ENCODE peak calls at places on chromosome 12, in seven cellular contexts. Y, B, K, Q, J, R and O are unnamed samples.

GRCh38 chr12:48068457-48068856 is 37.4 kb downstream of the SENP1 start:
- DNase-seq in Y (no peak), B (no peak), K (no peak), Q (no peak), J (no peak), R (no peak), O (no peak)

GRCh38 chr12:100214518-100214917 is 13.9 kb downstream of the ACTR6 start:
- DNase-seq in Y (no peak), B (no peak), K (no peak), Q (no peak), J (no peak), R (no peak), O (no peak)

GRCh38 chr12:82593143-82593542 is 93.6 kb upstream of the TMTC2 start:
- DNase-seq in Y (no peak), B (no peak), K (no peak), Q (no peak), J (no peak), R (no peak), O (no peak)

GRCh38 chr12:54337280-54337842 is 12.4 kb downstream of the COPZ1 start:
- DNase-seq in Y (no peak), B (no peak), K (no peak), Q (peak; percentile 32), J (no peak), R (no peak), O (no peak)

GRCh38 chr12:49357099-49357678 is 10.1 kb upstream of the SPATS2 start:
- DNase-seq in Y (peak; percentile 75), B (no peak), K (no peak), Q (peak; percentile 60), J (no peak), R (no peak), O (no peak)

GRCh38 chr12:12661086-12661485 is 34.9 kb downstream of the GPR19 start:
- DNase-seq in Y (peak; percentile 76), B (no peak), K (peak; percentile 23), Q (no peak), J (no peak), R (peak; percentile 6), O (no peak)

GRCh38 chr12:124279846-124280360 is 15.0 kb upstream of the RFLNA start:
- DNase-seq in Y (no peak), B (no peak), K (no peak), Q (no peak), J (no peak), R (no peak), O (no peak)

GRCh38 chr12:11797317-11797913 is 147.9 kb downstream of the ETV6 start:
- DNase-seq in Y (peak; percentile 97), B (no peak), K (peak; percentile 53), Q (peak; percentile 40), J (no peak), R (peak; percentile 85), O (no peak)

DNA sequence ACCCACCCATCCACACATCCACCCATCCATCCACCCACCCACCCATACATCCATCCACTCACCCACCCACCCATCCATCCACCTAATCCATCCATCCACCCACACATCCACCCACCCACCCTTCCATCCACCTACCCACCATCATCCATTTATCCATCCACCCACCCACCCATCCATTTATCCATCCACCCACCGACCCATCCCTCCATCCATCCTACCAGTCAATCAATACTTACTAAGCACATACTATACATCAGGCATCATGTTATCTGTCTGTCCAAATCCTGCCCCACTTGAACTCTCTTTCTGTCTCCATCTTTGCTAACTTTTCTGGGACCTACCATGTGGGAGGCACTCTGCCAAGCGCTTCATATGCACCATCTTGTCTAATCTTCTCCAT is 15.4 kb downstream of the GALNT9 start:
- DNase-seq in Y (no peak), B (no peak), K (no peak), Q (no peak), J (no peak), R (no peak), O (no peak)
- H3K4ac ChIP-seq in Y (no peak overlapping the region), B (no peak overlapping the region), K (no peak overlapping the region), Q (no peak overlapping the region), J (no peak overlapping the region), R (no peak overlapping the region), O (no peak overlapping the region)

GRCh38 chr12:76075448-76075847 is 9.0 kb downstream of the NAP1L1 start:
- DNase-seq in Y (no peak), B (no peak), K (no peak), Q (no peak), J (no peak), R (no peak), O (no peak)
- H3K4me2 ChIP-seq in Y (no peak overlapping the region), B (no peak overlapping the region), K (no peak overlapping the region), Q (no peak overlapping the region), J (no peak overlapping the region), R (no peak overlapping the region), O (no peak overlapping the region)

DNA sequence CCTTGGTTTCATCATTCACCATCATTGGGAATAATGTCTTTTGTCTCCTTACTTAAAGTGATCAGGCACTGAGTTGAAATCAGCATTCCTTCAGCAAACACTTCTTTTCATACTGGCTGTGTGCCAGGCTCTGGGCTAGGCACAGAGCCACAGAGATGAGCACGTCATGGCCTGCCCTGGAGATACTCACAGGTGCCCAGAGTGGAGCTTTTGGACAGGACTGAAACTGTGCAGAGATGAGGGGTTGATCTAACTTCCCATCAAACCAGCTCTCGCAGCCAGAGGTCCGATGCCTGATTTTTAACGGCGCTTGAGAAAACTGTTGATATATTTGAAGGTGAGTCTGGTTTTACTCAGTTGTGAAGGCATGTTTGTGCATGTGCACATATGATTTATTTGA is 43.1 kb downstream of the CACNA1C start:
- DNase-seq in Y (no peak), B (no peak), K (no peak), Q (no peak), J (no peak), R (no peak), O (no peak)
- H3K4ac ChIP-seq in Y (peak overlapping the region; percentile 22), B (no peak overlapping the region), K (no peak overlapping the region), Q (no peak overlapping the region), J (no peak overlapping the region), R (no peak overlapping the region), O (no peak overlapping the region)

DNA sequence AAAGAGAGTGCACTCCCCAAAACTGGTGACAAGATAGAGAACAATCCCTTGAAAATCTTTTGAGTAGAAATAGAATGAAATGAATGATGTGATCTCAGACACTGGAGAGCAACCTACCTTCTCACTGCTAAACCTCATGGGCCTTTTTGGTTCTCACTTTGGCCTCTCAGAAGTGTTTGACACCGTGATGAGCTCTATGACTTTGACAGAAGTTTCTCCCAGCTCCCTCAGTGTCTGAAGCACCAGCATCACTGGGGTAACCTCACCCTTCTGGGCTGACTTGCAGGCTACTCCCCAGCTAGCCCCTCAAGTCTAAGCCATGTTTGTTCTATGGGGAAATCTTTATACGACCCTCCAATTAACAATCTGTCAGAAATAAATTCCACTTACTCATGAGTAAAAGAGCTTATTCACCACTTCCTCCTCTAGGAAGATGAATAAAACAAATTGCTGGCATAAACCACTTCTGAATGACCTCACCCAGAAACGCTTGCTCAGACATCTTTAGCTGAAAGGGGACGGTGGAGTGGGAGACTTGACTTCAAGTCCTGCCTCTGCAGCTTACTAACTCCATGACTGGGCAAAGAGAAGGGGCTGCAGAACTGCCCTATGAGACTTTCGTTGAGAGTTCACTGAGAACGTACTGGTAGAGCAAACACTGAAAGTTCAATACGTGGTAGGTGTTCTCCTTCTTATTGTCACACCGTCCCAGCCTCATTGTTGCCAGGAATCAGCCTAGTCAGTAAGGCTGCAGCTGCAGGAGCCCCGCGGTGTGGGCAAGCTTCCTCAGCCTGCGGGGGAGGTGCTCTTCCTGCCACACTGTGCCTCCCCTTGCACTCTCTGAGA is 46.5 kb downstream of the ST8SIA1 start:
- DNase-seq in Y (peak; percentile 70), B (peak; percentile 64), K (peak; percentile 44), Q (peak; percentile 35), J (peak; percentile 45), R (no peak), O (no peak)
- H3K4me2 ChIP-seq in Y (no peak overlapping the region), B (peak overlapping the region; percentile 5), K (no peak overlapping the region), Q (no peak overlapping the region), J (peak overlapping the region; percentile 33), R (no peak overlapping the region), O (no peak overlapping the region)